ENCODE peak calls at places on chromosomes 12 and 14, in ten cellular contexts. C, F, S, R, M, V, A, E, G and O are unnamed samples.
A peak's percentile ranks its signal among the peaks of the same experiment; 100 is the strongest.

GRCh38 chr12:120468271-120468845 is 1.2 kb downstream of the SRSF9 start:
- DNase-seq in C (peak; percentile 48), F (peak; percentile 38), S (peak; percentile 55), R (peak; percentile 58), M (no peak), V (no peak), A (peak; percentile 88), E (peak; percentile 69), G (no peak), O (peak; percentile 46)

GRCh38 chr12:38149395-38150073 is 167.0 kb upstream of the ALG10B start:
- DNase-seq in C (no peak), F (no peak), S (no peak), R (no peak), M (no peak), V (no peak), A (no peak), E (peak; percentile 39), G (no peak), O (no peak)

GRCh38 chr14:103897075-103897947 is 30.9 kb upstream of the TDRD9 start:
- DNase-seq in C (no peak), F (no peak), S (no peak), R (no peak), M (no peak), V (no peak), A (no peak), E (no peak), G (no peak), O (no peak)

GRCh38 chr12:117967512-117967911 is 1.3 kb downstream of the KSR2 start:
- DNase-seq in C (no peak), F (no peak), S (peak; percentile 35), R (no peak), M (no peak), V (no peak), A (no peak), E (no peak), G (no peak), O (no peak)

GRCh38 chr12:47280543-47281330 is 201.0 kb upstream of the AMIGO2 start:
- DNase-seq in C (no peak), F (no peak), S (no peak), R (no peak), M (no peak), V (no peak), A (no peak), E (no peak), G (no peak), O (no peak)

GRCh38 chr12:45425426-45425825 is 209.5 kb downstream of the ANO6 start:
- DNase-seq in C (no peak), F (no peak), S (no peak), R (no peak), M (no peak), V (no peak), A (no peak), E (no peak), G (peak; percentile 69), O (no peak)

GRCh38 chr14:20986811-20987210 is 3.0 kb upstream of the METTL17 start:
- DNase-seq in C (no peak), F (no peak), S (no peak), R (no peak), M (no peak), V (no peak), A (peak; percentile 62), E (no peak), G (peak; percentile 88), O (no peak)

GRCh38 chr12:118055144-118055557 is 5.8 kb downstream of the WSB2 start:
- DNase-seq in C (peak; percentile 62), F (peak; percentile 48), S (peak; percentile 75), R (peak; percentile 61), M (peak; percentile 62), V (no peak), A (peak; percentile 84), E (no peak), G (no peak), O (peak; percentile 54)

GRCh38 chr12:20050166-20050565 is 318.2 kb upstream of the PDE3A start:
- DNase-seq in C (no peak), F (no peak), S (no peak), R (no peak), M (no peak), V (no peak), A (no peak), E (no peak), G (no peak), O (no peak)

GRCh38 chr14:39416072-39416471 is 16.2 kb downstream of the FBXO33 start:
- DNase-seq in C (no peak), F (no peak), S (no peak), R (no peak), M (no peak), V (no peak), A (no peak), E (no peak), G (no peak), O (no peak)

GRCh38 chr14:39422243-39422642 is 10.0 kb downstream of the FBXO33 start:
- DNase-seq in C (no peak), F (no peak), S (no peak), R (no peak), M (no peak), V (no peak), A (no peak), E (no peak), G (no peak), O (no peak)

GRCh38 chr14:39419272-39419671 is 13.0 kb downstream of the FBXO33 start:
- DNase-seq in C (no peak), F (no peak), S (no peak), R (no peak), M (no peak), V (no peak), A (peak; percentile 13), E (no peak), G (no peak), O (no peak)

GRCh38 chr14:39417014-39417413 is 15.2 kb downstream of the FBXO33 start:
- DNase-seq in C (no peak), F (no peak), S (peak; percentile 60), R (no peak), M (no peak), V (no peak), A (peak; percentile 15), E (no peak), G (no peak), O (no peak)
- TF ChIP-seq CTCF in C (no peak), F (no peak), S (peak; percentile 69), R (no peak), M (no peak), V (no peak), A (no peak), E (no peak), G (peak; percentile 58), O (no peak)

DNA sequence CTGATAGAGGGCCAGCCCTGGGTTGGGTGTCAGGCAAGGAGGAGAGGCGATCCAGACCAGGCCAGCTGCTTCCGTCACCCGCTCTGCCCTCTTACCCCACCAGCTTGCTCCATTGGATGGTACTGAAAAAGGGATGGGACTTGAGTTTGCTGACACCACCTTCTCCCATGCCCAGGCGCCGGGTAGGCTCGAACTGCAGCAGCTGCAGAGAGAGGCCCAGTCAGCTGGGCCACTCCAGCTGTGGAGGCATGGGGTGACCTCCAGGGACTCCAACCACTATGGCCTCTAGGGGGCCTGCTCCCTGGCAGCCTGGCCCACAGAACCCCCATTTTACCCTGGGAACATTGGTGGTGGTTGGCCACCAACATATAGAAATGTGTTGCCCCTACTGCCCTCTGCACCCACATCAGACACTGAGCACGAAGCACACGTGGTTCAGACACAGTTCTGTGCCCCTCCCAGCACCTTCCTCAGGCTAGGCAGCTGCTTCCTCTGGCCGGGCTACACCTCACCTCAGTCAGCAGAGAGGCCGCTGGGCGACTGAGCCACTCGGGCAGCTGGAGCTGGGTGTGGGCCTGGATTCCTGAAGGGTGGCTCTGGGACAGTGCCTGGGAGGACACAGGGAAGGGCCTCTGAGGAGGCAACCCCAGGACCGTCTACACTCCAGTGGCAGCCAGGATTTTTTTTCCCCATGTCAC is 16.0 kb downstream of the RPS6KL1 start:
- DNase-seq in C (no peak), F (no peak), S (no peak), R (no peak), M (no peak), V (no peak), A (no peak), E (no peak), G (no peak), O (no peak)
- TF ChIP-seq CTCF in C (no peak), F (peak; percentile 41), S (peak; percentile 60), R (no peak), M (peak; percentile 9), V (no peak), A (peak; percentile 14), E (no peak), G (peak; percentile 33), O (no peak)

GRCh38 chr12:132603240-132604107 is 6.9 kb downstream of the LRCOL1 start:
- DNase-seq in C (no peak), F (no peak), S (peak; percentile 38), R (peak; percentile 45), M (no peak), V (no peak), A (no peak), E (no peak), G (no peak), O (no peak)
- TF ChIP-seq CTCF in C (no peak), F (no peak), S (no peak), R (no peak), M (no peak), V (no peak), A (no peak), E (no peak), G (no peak), O (no peak)

GRCh38 chr12:14450479-14450878 is 85.0 kb downstream of the ATF7IP start:
- DNase-seq in C (no peak), F (no peak), S (no peak), R (no peak), M (no peak), V (no peak), A (no peak), E (no peak), G (no peak), O (no peak)

GRCh38 chr12:14452865-14453264 is 87.4 kb downstream of the ATF7IP start:
- DNase-seq in C (no peak), F (no peak), S (no peak), R (no peak), M (no peak), V (no peak), A (no peak), E (no peak), G (no peak), O (no peak)

DNA sequence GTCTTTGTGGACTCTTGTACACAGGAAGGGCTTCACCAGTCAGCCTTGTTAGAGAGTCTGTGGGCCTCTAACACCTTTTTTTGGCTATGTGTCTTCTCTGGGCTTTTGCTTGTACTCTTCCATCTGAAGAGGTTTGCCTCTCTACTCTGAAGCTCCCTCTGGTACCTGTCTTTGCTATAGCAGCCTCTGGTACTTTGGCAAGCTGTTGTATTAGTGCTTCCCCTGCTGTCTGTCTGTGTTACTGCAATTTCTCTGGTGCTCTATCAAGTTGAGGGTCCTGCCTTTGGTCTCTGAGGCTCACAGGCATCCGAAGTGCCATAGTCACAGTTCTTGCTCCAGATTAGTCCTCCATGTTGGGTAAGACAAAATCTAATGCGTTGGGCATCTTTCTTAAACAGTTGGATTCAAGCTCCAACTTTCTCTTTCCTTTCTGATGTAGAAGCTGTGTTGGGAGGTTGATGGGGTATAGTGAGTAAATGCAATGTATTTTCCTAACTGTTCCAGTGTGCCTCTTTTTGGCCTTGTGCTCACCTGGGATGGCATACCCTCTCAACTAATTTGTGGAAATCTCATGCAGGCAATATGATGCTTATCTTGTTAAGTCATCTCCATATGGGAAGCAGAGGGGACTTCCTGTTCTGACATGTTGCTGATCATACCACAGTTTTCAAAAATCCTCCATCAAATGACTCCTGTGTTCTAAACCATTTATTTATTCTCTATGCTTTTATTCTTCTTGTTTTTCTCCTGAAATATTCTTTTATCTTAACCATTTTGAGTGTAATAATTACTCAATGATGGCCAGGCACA is 88.8 kb downstream of the ATF7IP start:
- DNase-seq in C (peak; percentile 38), F (peak; percentile 46), S (peak; percentile 86), R (no peak), M (peak; percentile 17), V (no peak), A (peak; percentile 51), E (no peak), G (no peak), O (peak; percentile 48)
- TF ChIP-seq CTCF in C (peak; percentile 63), F (peak; percentile 65), S (peak; percentile 93), R (peak; percentile 38), M (peak; percentile 52), V (no peak), A (peak; percentile 37), E (no peak), G (peak; percentile 39), O (peak; percentile 42)